ENCODE peak calls at places on chromosome 3, in ten cellular contexts. One of them, this sample, is unnamed.

GRCh38 chr3:131796558-131796957 is 238.3 kb downstream of the CPNE4 start:
- DNase-seq in tibial artery: no peak
- DNase-seq in T follicular helper cell: no peak
- DNase-seq in LHCN-M2: no peak
- DNase-seq in T-helper 2 cell: no peak
- DNase-seq in cerebellar cortex: no peak
- DNase-seq in Right ventricle myocardium superior: no peak
- DNase-seq in HCEC 1CT: no peak
- DNase-seq in stimulated activated CD4-positive, alpha-beta T cell treated with anti-CD3 and anti-CD28 coated beads, TNF-alpha, amount 100 ng/mL, for 1 hour: no peak
- DNase-seq in astrocyte: no peak
- DNase-seq in this sample: no peak

GRCh38 chr3:138137901-138138300 is 5.7 kb upstream of the A4GNT start:
- DNase-seq in tibial artery: no peak
- DNase-seq in T follicular helper cell: no peak
- DNase-seq in LHCN-M2: no peak
- DNase-seq in T-helper 2 cell: no peak
- DNase-seq in cerebellar cortex: no peak
- DNase-seq in Right ventricle myocardium superior: no peak
- DNase-seq in HCEC 1CT: no peak
- DNase-seq in stimulated activated CD4-positive, alpha-beta T cell treated with anti-CD3 and anti-CD28 coated beads, TNF-alpha, amount 100 ng/mL, for 1 hour: no peak
- DNase-seq in astrocyte: no peak
- DNase-seq in this sample: no peak

GRCh38 chr3:61875073-61875472 is 313.7 kb downstream of the PTPRG start:
- DNase-seq in tibial artery: no peak
- DNase-seq in T follicular helper cell: no peak
- DNase-seq in LHCN-M2: no peak
- DNase-seq in T-helper 2 cell: no peak
- DNase-seq in cerebellar cortex: no peak
- DNase-seq in Right ventricle myocardium superior: no peak
- DNase-seq in HCEC 1CT: peak
- DNase-seq in stimulated activated CD4-positive, alpha-beta T cell treated with anti-CD3 and anti-CD28 coated beads, TNF-alpha, amount 100 ng/mL, for 1 hour: no peak
- DNase-seq in astrocyte: peak
- DNase-seq in this sample: no peak

GRCh38 chr3:61967019-61967418 is 405.6 kb downstream of the PTPRG start:
- DNase-seq in tibial artery: no peak
- DNase-seq in T follicular helper cell: no peak
- DNase-seq in LHCN-M2: no peak
- DNase-seq in T-helper 2 cell: no peak
- DNase-seq in cerebellar cortex: no peak
- DNase-seq in Right ventricle myocardium superior: no peak
- DNase-seq in HCEC 1CT: no peak
- DNase-seq in stimulated activated CD4-positive, alpha-beta T cell treated with anti-CD3 and anti-CD28 coated beads, TNF-alpha, amount 100 ng/mL, for 1 hour: no peak
- DNase-seq in astrocyte: no peak
- DNase-seq in this sample: no peak

GRCh38 chr3:49902511-49903345 is 945 bp downstream of the MST1R start:
- DNase-seq in tibial artery: no peak
- DNase-seq in T follicular helper cell: no peak
- DNase-seq in LHCN-M2: no peak
- DNase-seq in T-helper 2 cell: no peak
- DNase-seq in cerebellar cortex: no peak
- DNase-seq in Right ventricle myocardium superior: no peak
- DNase-seq in HCEC 1CT: no peak
- DNase-seq in stimulated activated CD4-positive, alpha-beta T cell treated with anti-CD3 and anti-CD28 coated beads, TNF-alpha, amount 100 ng/mL, for 1 hour: no peak
- DNase-seq in astrocyte: no peak
- DNase-seq in this sample: no peak

GRCh38 chr3:11499144-11499543 is 144.6 kb downstream of the VGLL4 start:
- DNase-seq in tibial artery: no peak
- DNase-seq in T follicular helper cell: no peak
- DNase-seq in LHCN-M2: peak
- DNase-seq in T-helper 2 cell: no peak
- DNase-seq in cerebellar cortex: no peak
- DNase-seq in Right ventricle myocardium superior: no peak
- DNase-seq in HCEC 1CT: peak
- DNase-seq in stimulated activated CD4-positive, alpha-beta T cell treated with anti-CD3 and anti-CD28 coated beads, TNF-alpha, amount 100 ng/mL, for 1 hour: no peak
- DNase-seq in astrocyte: peak
- DNase-seq in this sample: no peak

GRCh38 chr3:50340404-50341329 is at the start of gene RASSF1:
- DNase-seq in tibial artery: peak
- DNase-seq in T follicular helper cell: peak
- DNase-seq in LHCN-M2: peak
- DNase-seq in T-helper 2 cell: peak
- DNase-seq in cerebellar cortex: peak
- DNase-seq in Right ventricle myocardium superior: peak
- DNase-seq in HCEC 1CT: peak
- DNase-seq in stimulated activated CD4-positive, alpha-beta T cell treated with anti-CD3 and anti-CD28 coated beads, TNF-alpha, amount 100 ng/mL, for 1 hour: no peak
- DNase-seq in astrocyte: no peak
- DNase-seq in this sample: peak

GRCh38 chr3:14487086-14487485 is 53.1 kb downstream of the GRIP2 start:
- DNase-seq in tibial artery: no peak
- DNase-seq in T follicular helper cell: no peak
- DNase-seq in LHCN-M2: no peak
- DNase-seq in T-helper 2 cell: no peak
- DNase-seq in cerebellar cortex: no peak
- DNase-seq in Right ventricle myocardium superior: peak
- DNase-seq in HCEC 1CT: no peak
- DNase-seq in stimulated activated CD4-positive, alpha-beta T cell treated with anti-CD3 and anti-CD28 coated beads, TNF-alpha, amount 100 ng/mL, for 1 hour: no peak
- DNase-seq in astrocyte: no peak
- DNase-seq in this sample: no peak

GRCh38 chr3:64502284-64502683 is 185.5 kb downstream of the ADAMTS9 start:
- DNase-seq in tibial artery: no peak
- DNase-seq in T follicular helper cell: no peak
- DNase-seq in LHCN-M2: peak
- DNase-seq in T-helper 2 cell: no peak
- DNase-seq in cerebellar cortex: no peak
- DNase-seq in Right ventricle myocardium superior: no peak
- DNase-seq in HCEC 1CT: peak
- DNase-seq in stimulated activated CD4-positive, alpha-beta T cell treated with anti-CD3 and anti-CD28 coated beads, TNF-alpha, amount 100 ng/mL, for 1 hour: no peak
- DNase-seq in astrocyte: peak
- DNase-seq in this sample: no peak

GRCh38 chr3:78645628-78646310 is 1122.0 kb downstream of the ROBO1 start:
- DNase-seq in tibial artery: no peak
- DNase-seq in T follicular helper cell: no peak
- DNase-seq in LHCN-M2: peak
- DNase-seq in T-helper 2 cell: no peak
- DNase-seq in cerebellar cortex: peak
- DNase-seq in Right ventricle myocardium superior: no peak
- DNase-seq in HCEC 1CT: peak
- DNase-seq in stimulated activated CD4-positive, alpha-beta T cell treated with anti-CD3 and anti-CD28 coated beads, TNF-alpha, amount 100 ng/mL, for 1 hour: no peak
- DNase-seq in astrocyte: peak
- DNase-seq in this sample: no peak

GRCh38 chr3:120683671-120684301 is 1.7 kb upstream of the HGD start:
- DNase-seq in tibial artery: no peak
- DNase-seq in T follicular helper cell: no peak
- DNase-seq in LHCN-M2: no peak
- DNase-seq in T-helper 2 cell: no peak
- DNase-seq in cerebellar cortex: peak
- DNase-seq in Right ventricle myocardium superior: no peak
- DNase-seq in HCEC 1CT: no peak
- DNase-seq in stimulated activated CD4-positive, alpha-beta T cell treated with anti-CD3 and anti-CD28 coated beads, TNF-alpha, amount 100 ng/mL, for 1 hour: no peak
- DNase-seq in astrocyte: no peak
- DNase-seq in this sample: no peak

GRCh38 chr3:171838218-171838720 is 4.9 kb upstream of the TMEM212 start:
- DNase-seq in tibial artery: peak
- DNase-seq in T follicular helper cell: no peak
- DNase-seq in LHCN-M2: peak
- DNase-seq in T-helper 2 cell: no peak
- DNase-seq in cerebellar cortex: no peak
- DNase-seq in Right ventricle myocardium superior: peak
- DNase-seq in HCEC 1CT: peak
- DNase-seq in stimulated activated CD4-positive, alpha-beta T cell treated with anti-CD3 and anti-CD28 coated beads, TNF-alpha, amount 100 ng/mL, for 1 hour: no peak
- DNase-seq in astrocyte: peak
- DNase-seq in this sample: no peak

GRCh38 chr3:126030455-126030854 is 53.5 kb downstream of the SLC41A3 start:
- DNase-seq in tibial artery: no peak
- DNase-seq in T follicular helper cell: no peak
- DNase-seq in LHCN-M2: no peak
- DNase-seq in T-helper 2 cell: no peak
- DNase-seq in cerebellar cortex: no peak
- DNase-seq in Right ventricle myocardium superior: no peak
- DNase-seq in HCEC 1CT: no peak
- DNase-seq in stimulated activated CD4-positive, alpha-beta T cell treated with anti-CD3 and anti-CD28 coated beads, TNF-alpha, amount 100 ng/mL, for 1 hour: no peak
- DNase-seq in astrocyte: no peak
- DNase-seq in this sample: peak

GRCh38 chr3:118772036-118773030 is 262.3 kb downstream of the IGSF11 start:
- DNase-seq in tibial artery: no peak
- DNase-seq in T follicular helper cell: no peak
- DNase-seq in LHCN-M2: no peak
- DNase-seq in T-helper 2 cell: no peak
- DNase-seq in cerebellar cortex: no peak
- DNase-seq in Right ventricle myocardium superior: no peak
- DNase-seq in HCEC 1CT: no peak
- DNase-seq in stimulated activated CD4-positive, alpha-beta T cell treated with anti-CD3 and anti-CD28 coated beads, TNF-alpha, amount 100 ng/mL, for 1 hour: no peak
- DNase-seq in astrocyte: peak
- DNase-seq in this sample: no peak

This sample was measured in coronary artery.